ENCODE peak calls at places on chromosomes 11 and 22, in seven cellular contexts. C, I, B, W, M, J and A are unnamed samples.

GRCh38 chr22:36727110-36727509 is 23.6 kb upstream of the CACNG2 start:
- DNase-seq in C (no peak), I (no peak), B (no peak), W (peak), M (no peak), J (no peak), A (peak)

GRCh38 chr11:6608011-6608410 is 4.0 kb downstream of the TAF10 start:
- DNase-seq in C (no peak), I (no peak), B (no peak), W (no peak), M (no peak), J (no peak), A (peak)

GRCh38 chr22:47065756-47066615 is 303.5 kb downstream of the TBC1D22A start:
- DNase-seq in C (no peak), I (no peak), B (no peak), W (peak), M (no peak), J (no peak), A (peak)

GRCh38 chr11:19664896-19665548 is 47.6 kb upstream of the NAV2 start:
- DNase-seq in C (no peak), I (no peak), B (no peak), W (peak), M (no peak), J (peak), A (no peak)

GRCh38 chr11:11261629-11262028 is 91.4 kb downstream of the CSNK2A3 start:
- DNase-seq in C (no peak), I (no peak), B (no peak), W (no peak), M (no peak), J (no peak), A (peak)

GRCh38 chr11:110261195-110262140 is 34.9 kb downstream of the RDX start:
- DNase-seq in C (no peak), I (no peak), B (no peak), W (peak), M (no peak), J (no peak), A (no peak)

GRCh38 chr11:18171377-18172000 is 1.1 kb upstream of the MRGPRX4 start:
- DNase-seq in C (no peak), I (peak), B (peak), W (peak), M (peak), J (peak), A (peak)

GRCh38 chr22:49878206-49878605 is 24.6 kb downstream of the ZBED4 start:
- DNase-seq in C (no peak), I (no peak), B (no peak), W (no peak), M (no peak), J (no peak), A (no peak)

GRCh38 chr11:40388097-40388818 is 1071.2 kb downstream of the LRRC4C start:
- DNase-seq in C (no peak), I (no peak), B (no peak), W (peak), M (no peak), J (peak), A (no peak)

GRCh38 chr11:22566293-22566692 is 59.3 kb downstream of the FANCF start:
- DNase-seq in C (no peak), I (no peak), B (no peak), W (no peak), M (no peak), J (no peak), A (peak)

GRCh38 chr11:27694992-27695391 is 5.3 kb downstream of the BDNF start:
- DNase-seq in C (no peak), I (peak), B (no peak), W (no peak), M (no peak), J (no peak), A (no peak)

GRCh38 chr22:35231585-35232084 is 25.7 kb upstream of the HMGXB4 start:
- DNase-seq in C (no peak), I (peak), B (peak), W (peak), M (peak), J (peak), A (peak)

GRCh38 chr22:33519140-33519973 is 400.9 kb downstream of the LARGE1 start:
- DNase-seq in C (no peak), I (peak), B (peak), W (peak), M (no peak), J (no peak), A (peak)

GRCh38 chr11:108958446-108959123 is 293.7 kb downstream of the DDX10 start:
- DNase-seq in C (no peak), I (peak), B (no peak), W (peak), M (no peak), J (peak), A (no peak)

GRCh38 chr22:44572414-44573207 is 74.6 kb upstream of the RTL6 start:
- DNase-seq in C (peak), I (no peak), B (no peak), W (peak), M (no peak), J (no peak), A (no peak)

GRCh38 chr11:89235976-89236375 is 58.3 kb downstream of the TYR start:
- DNase-seq in C (no peak), I (no peak), B (no peak), W (no peak), M (no peak), J (no peak), A (no peak)

GRCh38 chr11:109085708-109086373 is 336.1 kb upstream of the C11orf87 start:
- DNase-seq in C (peak), I (no peak), B (no peak), W (peak), M (no peak), J (peak), A (no peak)

GRCh38 chr11:60912223-60912850 is 1.6 kb upstream of the TMEM109 start:
- DNase-seq in C (no peak), I (no peak), B (no peak), W (no peak), M (no peak), J (no peak), A (no peak)

GRCh38 chr11:75873417-75874148 is 58.6 kb downstream of the UVRAG start:
- DNase-seq in C (no peak), I (no peak), B (no peak), W (no peak), M (no peak), J (no peak), A (peak)

GRCh38 chr11:124740277-124740882 is 638 bp downstream of the NRGN start:
- DNase-seq in C (no peak), I (peak), B (peak), W (peak), M (no peak), J (no peak), A (peak)

GRCh38 chr11:123194308-123195181 is 503 bp downstream of the CLMP start:
- DNase-seq in C (peak), I (peak), B (peak), W (peak), M (no peak), J (peak), A (peak)

GRCh38 chr22:31750365-31751284 is 693 bp upstream of the PRR14L start:
- DNase-seq in C (no peak), I (no peak), B (no peak), W (no peak), M (no peak), J (no peak), A (no peak)

GRCh38 chr22:31753005-31753633 is 700 bp upstream of the DEPDC5 start:
- DNase-seq in C (peak), I (peak), B (no peak), W (peak), M (no peak), J (no peak), A (peak)

GRCh38 chr22:31754813-31755212 is 994 bp downstream of the DEPDC5 start:
- DNase-seq in C (no peak), I (no peak), B (no peak), W (no peak), M (no peak), J (no peak), A (no peak)

GRCh38 chr22:31752096-31752847 is 1.5 kb upstream of the DEPDC5 start:
- DNase-seq in C (no peak), I (no peak), B (no peak), W (no peak), M (no peak), J (no peak), A (no peak)

GRCh38 chr22:31753634-31754471 is at the start of gene DEPDC5:
- DNase-seq in C (peak), I (peak), B (peak), W (peak), M (peak), J (peak), A (peak)
- TF ChIP-seq CTCF in C (no peak), I (no peak), B (no peak), W (no peak), M (no peak), J (no peak), A (no peak)

GRCh38 chr22:22141771-22142591 is 102.6 kb upstream of the VPREB1 start:
- DNase-seq in C (no peak), I (no peak), B (no peak), W (no peak), M (no peak), J (no peak), A (no peak)
- H3K4me3 ChIP-seq in C (no peak), I (no peak), B (no peak), W (no peak), M (no peak), J (no peak), A (no peak)

DNA sequence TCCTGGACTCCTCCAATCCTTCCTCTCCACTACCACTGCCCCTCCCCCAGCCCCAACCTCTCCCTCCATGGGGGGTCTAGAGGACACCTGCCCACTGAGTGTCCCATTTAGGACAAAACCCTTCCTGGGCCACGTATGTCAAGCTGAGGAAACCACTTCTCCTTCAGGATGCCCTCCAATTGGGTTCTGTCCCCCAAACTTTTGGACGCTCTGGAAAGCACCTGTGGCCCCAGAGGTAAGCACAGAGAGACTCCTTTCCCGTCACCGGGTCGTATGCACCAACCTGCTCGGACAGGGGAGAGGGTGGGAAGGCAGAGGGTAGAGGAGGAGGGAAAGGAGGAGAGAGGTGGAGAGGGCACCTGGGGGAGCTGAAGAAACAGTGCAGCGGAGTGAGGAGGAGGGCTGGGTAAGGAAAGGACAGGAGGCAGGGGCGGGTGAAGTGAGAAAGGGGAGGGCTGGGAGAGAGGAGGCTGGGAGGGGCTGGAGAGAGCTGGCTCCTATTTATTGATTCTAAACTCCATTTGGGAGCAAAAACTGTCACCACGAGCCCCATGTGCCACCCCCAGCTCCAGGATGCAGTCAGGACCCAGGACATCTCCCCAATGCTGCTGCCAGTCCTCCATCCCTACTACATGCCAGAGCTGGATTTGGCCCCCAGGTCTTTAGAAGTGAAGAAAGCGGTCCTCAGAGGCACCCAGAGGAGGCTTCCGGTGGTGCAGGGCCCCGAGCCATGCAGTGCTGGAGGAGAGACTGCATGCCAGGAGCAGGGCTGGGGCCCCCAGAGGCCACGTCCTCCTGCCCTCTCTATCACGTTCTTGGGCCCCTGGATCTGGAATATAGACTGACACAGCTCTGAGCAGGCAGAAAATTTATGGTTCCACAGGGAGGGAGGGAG is 53.6 kb downstream of the SLC22A12 start:
- DNase-seq in C (no peak), I (peak), B (peak), W (peak), M (no peak), J (no peak), A (peak)
- TF ChIP-seq CTCF in C (no peak), I (no peak), B (no peak), W (peak), M (no peak), J (no peak), A (peak)

GRCh38 chr11:113977701-113978100 is 2.8 kb downstream of the HTR3A start:
- DNase-seq in C (no peak), I (no peak), B (no peak), W (no peak), M (no peak), J (no peak), A (no peak)
- H3K4me3 ChIP-seq in C (no peak), I (no peak), B (no peak), W (no peak), M (no peak), J (no peak), A (no peak)

GRCh38 chr11:86214710-86215109 is 29.8 kb upstream of the EED start:
- DNase-seq in C (no peak), I (no peak), B (no peak), W (no peak), M (no peak), J (no peak), A (no peak)
- TF ChIP-seq CTCF in C (no peak), I (no peak), B (no peak), W (peak), M (no peak), J (no peak), A (peak)

GRCh38 chr11:118443590-118444218 is 7.4 kb downstream of the KMT2A start:
- DNase-seq in C (no peak), I (no peak), B (no peak), W (no peak), M (no peak), J (no peak), A (no peak)

GRCh38 chr11:118442903-118443589 is 6.8 kb downstream of the KMT2A start:
- DNase-seq in C (no peak), I (no peak), B (no peak), W (no peak), M (no peak), J (no peak), A (no peak)

GRCh38 chr11:118438314-118438931 is 2.1 kb downstream of the KMT2A start:
- DNase-seq in C (no peak), I (peak), B (peak), W (peak), M (no peak), J (peak), A (peak)

GRCh38 chr11:118439656-118440055 is 3.4 kb downstream of the KMT2A start:
- DNase-seq in C (no peak), I (no peak), B (no peak), W (no peak), M (no peak), J (no peak), A (no peak)

DNA sequence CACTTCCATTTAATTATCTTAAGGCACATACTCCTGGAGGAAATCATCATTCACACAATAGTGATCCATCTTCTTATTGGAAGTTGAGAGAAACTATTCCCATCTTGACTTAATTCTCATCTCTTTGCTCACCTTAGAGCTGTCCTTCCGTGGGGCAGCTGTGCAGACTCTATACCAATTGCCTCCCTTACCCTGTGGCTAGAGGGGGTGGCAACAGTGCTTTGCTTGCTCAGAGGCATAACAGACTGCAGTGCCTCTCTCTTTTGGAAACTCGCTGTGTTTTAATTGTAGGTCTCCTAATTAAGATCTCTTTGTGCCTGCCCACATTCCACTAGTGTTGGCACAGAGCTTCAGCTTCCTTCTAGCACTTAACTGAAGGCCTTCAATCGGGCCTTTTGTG is 5.5 kb downstream of the KMT2A start:
- DNase-seq in C (no peak), I (no peak), B (no peak), W (no peak), M (no peak), J (no peak), A (no peak)
- H3K4me3 ChIP-seq in C (no peak), I (no peak), B (no peak), W (no peak), M (no peak), J (no peak), A (peak)